ENCODE peak calls at places on chromosomes 4 and X, in seven cellular contexts. Y is K562, K is mammary epithelial cell, H is GM23248, B is HCT116, M is fibroblast of lung, Q is PC-3. P is an unnamed sample.

GRCh38 chr4:22389240-22389871 is 126.5 kb downstream of the ADGRA3 start:
- DNase-seq in Y (peak; percentile 55), K (peak; percentile 53), H (peak; percentile 83), B (peak; percentile 48), M (peak; percentile 88), Q (peak; percentile 67), P (peak; percentile 64)

GRCh38 chrX:129115935-129116334 is 407.4 kb downstream of the SMARCA1 start:
- DNase-seq in Y (no peak), K (no peak), H (no peak), B (no peak), M (no peak), Q (no peak), P (no peak)

GRCh38 chrX:47796433-47796906 is 40.2 kb upstream of the ZNF81 start:
- DNase-seq in Y (peak; percentile 54), K (peak; percentile 55), H (peak; percentile 72), B (no peak), M (peak; percentile 60), Q (peak; percentile 67), P (peak; percentile 48)

GRCh38 chr4:85495621-85496020 is 20.7 kb downstream of the ARHGAP24 start:
- DNase-seq in Y (no peak), K (no peak), H (peak; percentile 33), B (no peak), M (no peak), Q (no peak), P (no peak)

GRCh38 chr4:100289980-100290379 is 99.7 kb upstream of the DDIT4L start:
- DNase-seq in Y (no peak), K (no peak), H (peak; percentile 44), B (no peak), M (no peak), Q (peak; percentile 8), P (no peak)

GRCh38 chrX:85052636-85053343 is 49.1 kb downstream of the APOOL start:
- DNase-seq in Y (peak; percentile 2), K (peak; percentile 68), H (peak; percentile 79), B (peak; percentile 15), M (peak; percentile 81), Q (peak; percentile 68), P (peak; percentile 77)

GRCh38 chr4:144894525-144894924 is 203.5 kb downstream of the ANAPC10 start:
- DNase-seq in Y (no peak), K (peak; percentile 87), H (peak; percentile 61), B (peak; percentile 46), M (peak; percentile 81), Q (peak; percentile 62), P (peak; percentile 95)

GRCh38 chr4:127870688-127871087 is 10.0 kb upstream of the PLK4 start:
- DNase-seq in Y (peak; percentile 70), K (peak; percentile 73), H (peak; percentile 72), B (no peak), M (peak; percentile 85), Q (peak; percentile 55), P (peak; percentile 90)

GRCh38 chr4:154332681-154333421 is 158.7 kb downstream of the DCHS2 start:
- DNase-seq in Y (peak; percentile 6), K (no peak), H (no peak), B (no peak), M (peak; percentile 20), Q (no peak), P (no peak)

GRCh38 chr4:52552778-52553177 is 106.3 kb downstream of the USP46 start:
- DNase-seq in Y (peak; percentile 45), K (peak; percentile 50), H (no peak), B (no peak), M (no peak), Q (peak; percentile 28), P (no peak)

GRCh38 chr4:54281060-54281781 is 52.1 kb downstream of the PDGFRA start:
- DNase-seq in Y (no peak), K (peak; percentile 70), H (peak; percentile 98), B (no peak), M (peak; percentile 94), Q (peak; percentile 90), P (peak; percentile 98)

GRCh38 chr4:43071069-43071468 is 178.6 kb downstream of the GRXCR1 start:
- DNase-seq in Y (no peak), K (no peak), H (no peak), B (no peak), M (no peak), Q (no peak), P (no peak)

GRCh38 chr4:136342666-136343065 is 1189.6 kb downstream of the PCDH18 start:
- DNase-seq in Y (no peak), K (no peak), H (no peak), B (no peak), M (peak; percentile 12), Q (no peak), P (peak; percentile 15)

GRCh38 chr4:146649232-146649631 is 10.5 kb downstream of the POU4F2 start:
- DNase-seq in Y (no peak), K (no peak), H (no peak), B (no peak), M (no peak), Q (no peak), P (no peak)

GRCh38 chr4:146648384-146648783 is 9.7 kb downstream of the POU4F2 start:
- DNase-seq in Y (no peak), K (no peak), H (no peak), B (no peak), M (no peak), Q (no peak), P (no peak)

GRCh38 chr4:146650034-146650433 is 11.3 kb downstream of the POU4F2 start:
- DNase-seq in Y (no peak), K (no peak), H (no peak), B (no peak), M (no peak), Q (no peak), P (no peak)

GRCh38 chr4:146646601-146647000 is 7.9 kb downstream of the POU4F2 start:
- DNase-seq in Y (no peak), K (no peak), H (no peak), B (no peak), M (no peak), Q (no peak), P (no peak)

DNA sequence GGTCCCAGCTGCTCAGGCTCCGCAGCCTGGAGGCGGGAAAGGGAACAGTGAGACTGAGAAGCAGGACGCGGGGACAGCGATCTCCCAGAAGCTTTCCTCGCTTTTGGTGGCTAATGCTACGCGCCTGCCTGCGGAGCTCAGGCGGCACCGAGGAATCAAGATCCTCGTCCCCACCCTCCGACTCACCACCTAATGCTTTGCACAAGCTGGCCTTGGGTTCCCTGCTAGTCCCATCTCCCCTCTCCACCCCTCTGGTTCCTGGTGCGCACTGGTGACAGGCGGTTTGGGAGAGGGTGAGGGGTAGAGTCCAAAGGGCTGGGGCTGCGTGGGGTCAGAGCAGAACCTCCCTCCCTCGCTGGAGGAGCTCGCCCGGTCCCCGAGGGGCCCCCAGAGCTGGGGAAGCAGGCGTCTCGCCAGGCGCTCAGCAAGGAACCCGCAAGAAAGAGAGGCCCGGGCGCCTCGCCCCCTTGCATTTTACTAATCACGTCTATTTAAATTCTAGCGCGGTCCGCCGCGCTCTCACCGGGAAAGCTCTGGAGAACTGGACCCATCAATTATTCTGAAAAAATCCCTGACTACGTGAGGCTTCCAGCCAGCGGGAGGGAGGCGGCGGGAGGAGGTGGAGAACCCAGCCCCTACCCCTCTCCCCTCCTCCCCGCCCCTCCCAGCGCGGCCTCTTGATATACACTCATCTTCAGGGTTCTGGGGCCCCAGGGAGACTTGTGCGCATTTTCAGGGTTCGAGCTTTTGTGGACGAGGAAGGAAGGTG is 9.1 kb downstream of the POU4F2 start:
- DNase-seq in Y (no peak), K (no peak), H (peak; percentile 16), B (no peak), M (no peak), Q (no peak), P (no peak)
- TF ChIP-seq EZH2 in Y (no peak), K (peak; percentile 90), H (peak; percentile 61), B (no peak), M (peak; percentile 70), Q (no peak), P (peak; percentile 75)

GRCh38 chrX:45506149-45506768 is 305.6 kb upstream of the DIPK2B start:
- DNase-seq in Y (no peak), K (no peak), H (no peak), B (no peak), M (no peak), Q (no peak), P (no peak)

GRCh38 chrX:45505214-45505613 is 304.5 kb upstream of the DIPK2B start:
- DNase-seq in Y (no peak), K (peak; percentile 91), H (peak; percentile 57), B (no peak), M (peak; percentile 61), Q (peak; percentile 32), P (peak; percentile 61)

GRCh38 chrX:45497290-45497689 is 296.6 kb upstream of the DIPK2B start:
- DNase-seq in Y (no peak), K (peak; percentile 89), H (peak; percentile 76), B (no peak), M (no peak), Q (no peak), P (no peak)

DNA sequence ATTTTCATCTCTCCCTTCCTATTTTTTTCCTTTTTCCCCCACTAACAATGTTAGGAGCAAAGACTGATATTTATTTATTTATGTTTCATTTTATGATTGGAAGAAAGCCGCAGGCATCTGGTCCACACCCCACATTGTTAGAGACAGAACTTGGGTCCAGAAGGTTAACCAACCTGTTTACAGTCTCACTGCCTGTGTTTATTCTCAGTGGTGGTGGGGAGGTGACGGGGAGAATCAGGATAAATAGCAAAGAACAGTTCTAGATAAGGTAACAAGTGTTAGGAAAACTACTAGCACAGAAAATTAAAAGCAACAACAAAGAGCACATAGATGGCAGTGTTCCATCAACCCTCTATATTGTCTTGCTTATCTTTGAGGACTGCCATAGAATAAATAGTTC is 301.7 kb upstream of the DIPK2B start:
- DNase-seq in Y (no peak), K (no peak), H (no peak), B (no peak), M (no peak), Q (no peak), P (no peak)
- H3K27ac ChIP-seq in Y (no peak overlapping the region), K (no peak overlapping the region), H (no peak overlapping the region), B (no peak overlapping the region), M (no peak overlapping the region), Q (no peak overlapping the region), P (no peak overlapping the region)

GRCh38 chr4:72094054-72094780 is 62.4 kb downstream of the NPFFR2 start:
- DNase-seq in Y (no peak), K (no peak), H (no peak), B (no peak), M (no peak), Q (no peak), P (no peak)
- H3K9ac ChIP-seq in Y (no peak overlapping the region), K (no peak overlapping the region), H (no peak overlapping the region), B (no peak overlapping the region), M (no peak overlapping the region), Q (no peak overlapping the region), P (no peak overlapping the region)

DNA sequence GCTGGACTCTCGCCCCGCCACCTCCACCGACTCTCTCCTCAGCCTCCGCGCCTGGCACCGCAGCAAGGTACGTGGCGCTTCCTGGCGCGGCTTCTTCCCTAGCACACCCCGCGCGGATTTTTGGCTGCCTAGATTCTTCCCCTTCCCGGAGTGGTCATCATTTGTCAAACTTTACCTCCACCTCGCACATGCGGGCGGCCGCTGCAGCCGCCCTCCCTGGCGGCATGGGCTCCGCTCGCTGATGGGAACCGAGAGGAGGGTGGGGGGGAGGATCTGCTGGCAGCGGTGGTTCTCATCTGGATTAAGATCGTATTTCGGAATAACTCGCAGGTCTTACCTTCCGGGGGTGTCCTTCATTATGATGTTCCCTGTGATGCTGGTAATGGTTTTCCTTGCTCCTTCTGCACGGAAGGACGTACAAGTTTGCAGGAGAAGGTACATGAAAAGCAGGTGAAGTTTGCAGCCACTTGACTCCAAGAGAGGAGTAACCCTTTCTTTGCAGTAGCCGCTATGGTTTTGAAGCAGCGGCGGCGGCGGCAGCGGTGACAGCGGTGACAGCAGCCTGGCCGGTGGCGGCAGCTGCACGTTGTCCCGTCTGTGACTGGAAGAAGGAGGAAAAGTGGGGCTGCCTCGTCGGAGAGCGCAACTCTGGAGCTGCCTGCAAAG is 2183.9 kb upstream of the TENM3 start:
- DNase-seq in Y (peak; percentile 1), K (no peak), H (peak; percentile 1), B (no peak), M (peak; percentile 16), Q (no peak), P (peak; percentile 1)
- TF ChIP-seq EZH2 in Y (no peak), K (peak; percentile 77), H (peak; percentile 73), B (no peak), M (no peak), Q (no peak), P (peak; percentile 35)